ENCODE peak calls at places on chromosomes 4 and X, in six cellular contexts. A is astrocyte of the cerebellum, X is neural progenitor cell, N is WTC11, J is sigmoid colon, W is psoas muscle. C is an unnamed sample.

GRCh38 chr4:39996811-39997210 is 19.1 kb upstream of the PDS5A start:
- DNase-seq in A (no peak), X (no peak), N (no peak), J (no peak), W (no peak), C (no peak)

GRCh38 chr4:44070843-44071242 is 377.8 kb downstream of the KCTD8 start:
- DNase-seq in A (no peak), X (no peak), N (no peak), J (no peak), W (no peak), C (no peak)

GRCh38 chr4:79046191-79046590 is 107.0 kb upstream of the PAQR3 start:
- DNase-seq in A (no peak), X (no peak), N (no peak), J (no peak), W (no peak), C (no peak)

GRCh38 chr4:37510626-37511025 is 175.6 kb downstream of the RELL1 start:
- DNase-seq in A (no peak), X (no peak), N (no peak), J (no peak), W (no peak), C (no peak)

GRCh38 chrX:134513091-134513490 is 53.1 kb downstream of the HPRT1 start:
- DNase-seq in A (no peak), X (no peak), N (no peak), J (no peak), W (no peak), C (no peak)

GRCh38 chr4:6802050-6802449 is 19.5 kb downstream of the KIAA0232 start:
- DNase-seq in A (no peak), X (no peak), N (no peak), J (no peak), W (no peak), C (no peak)

GRCh38 chr4:186727977-186728519 is 4.4 kb upstream of the FAT1 start:
- DNase-seq in A (no peak), X (peak), N (peak), J (no peak), W (no peak), C (no peak)

GRCh38 chr4:119394826-119395225 is 72.9 kb upstream of the FABP2 start:
- DNase-seq in A (no peak), X (peak), N (peak), J (no peak), W (no peak), C (no peak)

GRCh38 chr4:4869731-4870483 is 10.4 kb downstream of the MSX1 start:
- DNase-seq in A (no peak), X (peak), N (peak), J (no peak), W (no peak), C (no peak)

GRCh38 chr4:123478859-123479345 is 82.3 kb downstream of the SPRY1 start:
- DNase-seq in A (no peak), X (no peak), N (no peak), J (no peak), W (no peak), C (no peak)

GRCh38 chr4:2834001-2834921 is 9.4 kb upstream of the ADD1 start:
- DNase-seq in A (no peak), X (no peak), N (no peak), J (peak), W (peak), C (peak)

GRCh38 chrX:151393514-151393913 is 3.5 kb upstream of the VMA21 start:
- DNase-seq in A (no peak), X (peak), N (peak), J (no peak), W (no peak), C (no peak)

GRCh38 chr4:80199947-80200346 is 2.6 kb downstream of the PRDM8 start:
- DNase-seq in A (no peak), X (no peak), N (no peak), J (no peak), W (no peak), C (no peak)

GRCh38 chr4:142406051-142406549 is 440.0 kb downstream of the INPP4B start:
- DNase-seq in A (no peak), X (no peak), N (no peak), J (no peak), W (no peak), C (no peak)

GRCh38 chr4:2259541-2260267 is 2.2 kb downstream of the MXD4 start:
- DNase-seq in A (no peak), X (no peak), N (peak), J (peak), W (peak), C (peak)

GRCh38 chrX:119503484-119503861 is 35.2 kb downstream of the SLC25A5 start:
- DNase-seq in A (peak), X (no peak), N (no peak), J (peak), W (no peak), C (peak)

GRCh38 chrX:110281377-110281776 is 36.5 kb downstream of the AMMECR1 start:
- DNase-seq in A (no peak), X (no peak), N (no peak), J (no peak), W (no peak), C (no peak)

GRCh38 chr4:23613782-23614181 is 276.1 kb downstream of the PPARGC1A start:
- DNase-seq in A (no peak), X (no peak), N (no peak), J (no peak), W (no peak), C (no peak)

DNA sequence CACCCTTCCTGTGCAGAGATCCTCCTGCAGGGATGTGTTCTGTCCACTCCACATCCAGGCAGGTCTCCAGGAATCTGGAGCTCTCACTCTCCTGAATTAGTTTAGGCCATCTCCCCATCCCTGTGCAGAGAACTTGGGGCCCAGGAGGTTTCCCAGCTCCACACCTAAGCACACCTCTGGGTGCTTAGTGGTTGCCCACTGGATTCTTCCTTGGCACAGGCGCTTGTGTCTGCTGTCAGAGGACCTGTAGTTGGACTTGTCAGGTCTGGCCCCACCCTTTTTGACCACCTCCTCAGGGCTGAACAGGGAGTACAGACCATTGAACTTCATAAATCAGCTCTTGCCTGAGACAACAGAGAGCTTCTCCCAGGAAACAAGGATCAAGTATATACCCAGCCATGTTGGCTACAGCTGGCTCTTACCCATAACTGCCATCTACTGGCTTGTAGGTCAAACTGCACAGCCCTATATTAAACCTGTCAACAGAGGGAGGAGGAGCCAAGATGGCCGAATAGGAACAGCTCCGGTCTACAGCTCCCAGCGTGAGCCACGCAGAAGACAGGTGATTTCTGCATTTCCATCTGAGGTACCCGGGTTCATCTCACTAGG is 275.5 kb downstream of the PPARGC1A start:
- DNase-seq in A (peak), X (peak), N (no peak), J (no peak), W (no peak), C (no peak)
- TF ChIP-seq CTCF in A (peak), X (peak), N (peak), J (no peak), W (no peak), C (peak)

DNA sequence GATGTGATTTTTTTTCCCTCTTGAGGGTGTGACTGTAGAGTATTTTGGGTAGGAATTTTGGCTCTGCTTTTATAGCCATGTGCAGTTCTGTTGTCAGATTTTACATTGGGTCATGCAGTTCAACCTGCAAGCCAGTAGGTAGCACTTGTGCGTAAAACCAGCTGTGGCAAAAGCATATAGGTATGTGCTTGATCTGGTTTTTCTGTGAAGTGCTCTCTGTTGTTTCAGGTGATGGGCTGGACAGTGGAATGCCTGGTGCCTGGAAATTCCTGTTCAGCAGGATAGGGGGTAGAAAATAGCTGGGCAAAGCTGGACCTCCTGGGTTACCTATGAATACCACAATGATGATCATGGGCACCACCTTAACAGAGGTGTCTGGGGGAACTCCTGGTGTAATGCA is 584.2 kb upstream of the PCDH10 start:
- DNase-seq in A (no peak), X (no peak), N (no peak), J (no peak), W (no peak), C (no peak)
- TF ChIP-seq CTCF in A (no peak), X (peak), N (no peak), J (no peak), W (no peak), C (no peak)

GRCh38 chrX:154914052-154914451 is 27.9 kb downstream of the F8A1 start:
- DNase-seq in A (no peak), X (no peak), N (no peak), J (no peak), W (no peak), C (no peak)

DNA sequence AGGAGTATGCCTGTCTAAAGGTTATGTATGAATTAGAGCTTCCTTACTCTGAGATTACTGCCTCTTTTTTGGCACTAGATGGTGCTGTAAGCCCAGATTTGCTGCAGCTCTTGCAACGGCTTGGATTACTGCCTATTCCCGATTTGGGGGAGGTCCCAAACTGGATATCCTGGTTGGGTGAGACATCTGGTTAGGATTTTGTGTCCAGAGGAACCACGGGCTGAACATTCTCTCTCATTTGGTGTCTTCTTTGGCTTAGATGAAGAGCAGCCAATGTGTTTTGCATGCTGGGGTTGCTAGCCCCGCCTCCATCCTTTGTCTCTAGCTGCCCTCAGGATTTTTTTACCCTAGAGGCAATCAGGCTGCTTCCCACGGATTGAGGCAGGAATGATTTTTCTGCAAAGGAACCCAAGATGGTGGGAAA is 31.9 kb downstream of the F8A1 start:
- DNase-seq in A (peak), X (peak), N (peak), J (peak), W (peak), C (no peak)
- TF ChIP-seq CTCF in A (peak), X (peak), N (peak), J (peak), W (peak), C (peak)

DNA sequence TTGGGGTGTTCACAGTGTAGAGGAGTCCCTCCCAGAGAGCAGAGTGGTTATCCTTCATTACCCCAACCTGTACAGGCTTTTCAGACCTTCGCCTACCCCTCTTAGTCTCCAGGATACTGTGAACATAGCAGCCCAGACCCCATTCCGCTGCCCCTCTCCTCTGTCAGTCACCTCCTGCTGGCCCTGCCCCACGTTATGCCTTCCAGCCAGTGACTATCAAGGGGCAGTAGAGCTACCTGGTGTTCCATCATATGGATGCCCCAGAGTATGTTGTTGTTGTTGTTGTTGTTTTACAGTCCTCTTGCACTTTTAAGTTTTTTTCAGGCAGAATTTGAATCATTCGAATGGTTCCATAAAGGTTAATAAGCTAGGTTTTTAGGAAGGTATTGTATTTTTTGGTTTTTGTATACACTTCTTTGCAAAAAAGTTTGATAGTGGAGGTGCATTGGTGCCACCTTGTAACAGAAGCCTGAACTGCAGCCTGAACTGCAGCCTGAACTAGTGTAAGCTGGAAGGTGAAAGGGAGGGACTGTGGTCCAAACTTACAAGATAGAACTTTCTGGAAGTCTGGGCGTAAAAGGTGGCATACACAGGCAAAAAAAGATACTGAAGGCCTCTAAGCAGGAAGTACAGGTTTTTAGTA is 101.4 kb upstream of the RAB40AL start:
- DNase-seq in A (no peak), X (peak), N (peak), J (no peak), W (no peak), C (no peak)
- TF ChIP-seq CTCF in A (peak), X (peak), N (no peak), J (no peak), W (peak), C (no peak)

DNA sequence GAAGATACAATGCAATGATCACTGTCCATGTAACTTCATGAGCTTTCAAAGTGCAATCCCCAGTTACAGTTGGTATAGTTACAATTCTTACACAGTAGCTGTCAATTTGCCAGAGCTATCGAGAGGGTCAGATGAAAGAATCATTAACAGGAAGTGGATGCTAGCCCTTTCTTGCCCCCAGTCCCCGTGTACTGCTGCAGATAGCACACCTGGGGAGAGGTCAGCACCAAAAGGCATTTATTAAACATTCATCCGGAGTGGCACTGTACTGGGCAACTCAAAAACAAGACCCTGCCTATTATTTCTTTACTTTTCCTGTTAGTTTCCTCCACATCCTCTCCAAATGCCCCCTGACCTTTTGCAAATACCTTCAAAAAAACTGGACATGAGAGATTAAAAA is 47.7 kb downstream of the SOD3 start:
- DNase-seq in A (no peak), X (no peak), N (no peak), J (no peak), W (no peak), C (no peak)
- TF ChIP-seq CTCF in A (no peak), X (no peak), N (no peak), J (no peak), W (no peak), C (no peak)

DNA sequence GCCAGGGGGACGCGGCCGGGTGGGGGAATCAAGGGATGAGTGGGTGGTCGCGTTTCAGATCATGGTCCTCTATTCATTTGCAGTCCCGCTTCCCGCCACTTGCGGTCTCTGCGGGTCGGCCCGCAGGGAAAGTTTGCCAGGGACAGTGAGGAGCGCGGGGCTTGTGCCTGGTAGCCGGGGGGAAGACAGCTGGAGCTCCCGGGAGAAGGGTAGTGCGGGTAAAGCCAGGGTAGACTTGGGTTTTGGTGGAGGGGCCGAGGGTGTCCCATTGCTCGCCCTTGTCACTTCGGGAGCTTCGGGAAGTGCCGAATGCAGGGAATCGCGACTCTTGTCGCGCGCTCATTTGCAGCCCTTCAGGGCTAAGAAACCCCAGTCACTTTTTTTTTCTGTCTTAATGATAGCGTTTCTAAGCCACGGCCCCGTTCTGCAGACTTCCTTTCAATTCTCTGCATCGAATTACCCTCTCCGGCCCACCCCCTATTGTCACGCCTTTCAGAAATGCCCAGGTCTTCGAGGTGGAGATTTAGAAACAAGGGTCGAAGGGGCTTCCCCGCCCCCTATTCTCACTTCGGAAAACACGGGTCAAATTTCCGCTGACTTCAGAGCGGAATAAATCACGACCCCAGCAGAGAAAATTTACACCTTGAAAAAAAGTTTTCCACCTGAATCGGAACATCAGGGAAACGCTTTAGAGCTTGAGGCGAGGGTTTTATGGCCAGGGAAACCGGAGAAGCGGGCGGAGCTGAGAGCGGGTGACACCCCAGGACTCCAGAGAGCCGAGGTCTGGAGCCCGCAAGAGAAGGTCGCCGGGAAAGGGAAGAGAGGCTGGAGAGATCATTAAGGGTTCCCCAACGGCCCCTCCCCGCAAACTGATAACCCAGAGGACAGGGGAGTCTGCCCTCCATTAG is 1.4 kb downstream of the SHISA3 start:
- DNase-seq in A (no peak), X (peak), N (peak), J (no peak), W (peak), C (no peak)
- TF ChIP-seq CTCF in A (no peak), X (peak), N (peak), J (no peak), W (no peak), C (no peak)

GRCh38 chr4:154506253-154506652 is 14.7 kb upstream of the DCHS2 start:
- DNase-seq in A (peak), X (peak), N (no peak), J (no peak), W (no peak), C (no peak)
- TF ChIP-seq CTCF in A (peak), X (peak), N (peak), J (peak), W (peak), C (peak)

GRCh38 chr4:76979236-76979635 is 29.7 kb downstream of the SEPTIN11 start:
- DNase-seq in A (no peak), X (no peak), N (no peak), J (no peak), W (no peak), C (no peak)
- TF ChIP-seq CTCF in A (no peak), X (no peak), N (no peak), J (no peak), W (no peak), C (no peak)

DNA sequence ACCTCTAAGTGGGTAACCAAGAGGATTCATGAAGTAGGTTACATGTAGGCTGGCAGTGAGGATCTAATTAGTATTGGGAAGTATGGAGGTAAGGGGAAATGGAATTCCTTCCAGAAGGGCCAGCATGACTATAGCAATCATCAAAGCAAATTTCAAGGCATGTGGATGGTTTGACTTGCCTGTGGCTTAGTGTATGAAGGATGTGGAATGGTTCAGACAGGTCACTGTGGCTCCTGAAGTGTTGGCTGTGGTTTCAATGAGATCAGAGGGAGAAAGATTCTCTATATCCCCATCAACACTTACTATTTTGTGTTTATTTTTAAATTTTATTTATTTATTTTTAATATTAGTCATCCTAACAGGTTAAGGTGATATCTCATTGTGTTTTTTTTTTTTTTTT is 121.6 kb upstream of the TBC1D9 start:
- DNase-seq in A (no peak), X (no peak), N (no peak), J (no peak), W (no peak), C (no peak)
- TF ChIP-seq CTCF in A (no peak), X (no peak), N (no peak), J (no peak), W (no peak), C (no peak)

C was measured in upper lobe of left lung.